ENCODE peak calls at places on chromosomes 5 and 9, in seven cellular contexts. S is OCI-LY7; C is colonic mucosa; P is CD4-positive, alpha-beta T cell; K is A549; R is CD4-positive, CD25-positive, alpha-beta regulatory T cell; H is hepatocyte. X is an unnamed sample.

GRCh38 chr5:66987949-66988838 is 208.4 kb downstream of the CD180 start:
- DNase-seq in S (peak), C (no peak), P (no peak), K (peak), R (peak), H (peak), X (no peak)

GRCh38 chr9:16257604-16258003 is 612.9 kb downstream of the BNC2 start:
- DNase-seq in S (no peak), C (no peak), P (no peak), K (no peak), R (no peak), H (no peak), X (no peak)

GRCh38 chr9:116174347-116174746 is 20.8 kb downstream of the PAPPA start:
- DNase-seq in S (no peak), C (no peak), P (no peak), K (no peak), R (no peak), H (peak), X (no peak)

GRCh38 chr9:110918316-110919054 is 119.8 kb downstream of the LPAR1 start:
- DNase-seq in S (no peak), C (no peak), P (no peak), K (no peak), R (no peak), H (no peak), X (no peak)

GRCh38 chr5:32100230-32100629 is 73.9 kb downstream of the GOLPH3 start:
- DNase-seq in S (no peak), C (no peak), P (no peak), K (no peak), R (no peak), H (peak), X (no peak)

GRCh38 chr9:110048976-110049698 is 158.8 kb downstream of the C9orf152 start:
- DNase-seq in S (peak), C (peak), P (no peak), K (peak), R (peak), H (peak), X (no peak)

GRCh38 chr5:176529824-176530195 is 7.4 kb downstream of the RNF44 start:
- DNase-seq in S (peak), C (no peak), P (no peak), K (no peak), R (peak), H (no peak), X (peak)

GRCh38 chr5:94715843-94716242 is 97.4 kb downstream of the SLF1 start:
- DNase-seq in S (no peak), C (no peak), P (no peak), K (no peak), R (no peak), H (no peak), X (no peak)

GRCh38 chr5:144710620-144711019 is 539.9 kb downstream of the KCTD16 start:
- DNase-seq in S (peak), C (no peak), P (no peak), K (no peak), R (no peak), H (no peak), X (no peak)

GRCh38 chr9:95874303-95874988 is 1.0 kb upstream of the ERCC6L2 start:
- DNase-seq in S (no peak), C (peak), P (no peak), K (no peak), R (no peak), H (no peak), X (no peak)

GRCh38 chr9:82581516-82581915 is 481.4 kb downstream of the RASEF start:
- DNase-seq in S (no peak), C (no peak), P (no peak), K (no peak), R (no peak), H (no peak), X (no peak)

GRCh38 chr9:121566401-121567141 is 66.9 kb upstream of the GGTA1 start:
- DNase-seq in S (no peak), C (no peak), P (no peak), K (no peak), R (no peak), H (no peak), X (no peak)

GRCh38 chr5:114361724-114362196 is at the start of gene KCNN2:
- DNase-seq in S (no peak), C (peak), P (no peak), K (peak), R (no peak), H (peak), X (peak)

GRCh38 chr9:127805620-127806019 is 2.9 kb downstream of the FPGS start:
- DNase-seq in S (peak), C (peak), P (no peak), K (peak), R (no peak), H (peak), X (peak)

GRCh38 chr9:125240649-125240999 is 519 bp downstream of the HSPA5 start:
- DNase-seq in S (peak), C (peak), P (peak), K (no peak), R (no peak), H (no peak), X (peak)

GRCh38 chr5:17330386-17330785 is 113.0 kb downstream of the BASP1 start:
- DNase-seq in S (no peak), C (no peak), P (no peak), K (no peak), R (no peak), H (no peak), X (no peak)

GRCh38 chr5:61790678-61791077 is 458.6 kb downstream of the ZSWIM6 start:
- DNase-seq in S (no peak), C (peak), P (no peak), K (no peak), R (no peak), H (peak), X (no peak)

GRCh38 chr5:112264666-112265065 is 154.4 kb downstream of the EPB41L4A start:
- DNase-seq in S (no peak), C (no peak), P (no peak), K (no peak), R (no peak), H (no peak), X (no peak)

GRCh38 chr9:36738318-36738975 is 165.8 kb downstream of the MELK start:
- DNase-seq in S (no peak), C (no peak), P (no peak), K (peak), R (no peak), H (no peak), X (no peak)

GRCh38 chr5:40385544-40385943 is 294.2 kb upstream of the PTGER4 start:
- DNase-seq in S (no peak), C (no peak), P (no peak), K (no peak), R (no peak), H (no peak), X (peak)

GRCh38 chr5:21817668-21818419 is 1035.3 kb downstream of the CDH12 start:
- DNase-seq in S (peak), C (no peak), P (no peak), K (no peak), R (no peak), H (no peak), X (no peak)

GRCh38 chr5:134543820-134544692 is 18.6 kb downstream of the JADE2 start:
- DNase-seq in S (peak), C (no peak), P (no peak), K (no peak), R (no peak), H (no peak), X (peak)

GRCh38 chr9:131407717-131408195 is 13.9 kb downstream of the PRRC2B start:
- DNase-seq in S (no peak), C (no peak), P (no peak), K (no peak), R (no peak), H (no peak), X (peak)

GRCh38 chr5:132557425-132557805 is 638 bp downstream of the RAD50 start:
- DNase-seq in S (peak), C (peak), P (peak), K (peak), R (no peak), H (peak), X (peak)

GRCh38 chr5:124725040-124725434 is 21.4 kb downstream of the ZNF608 start:
- DNase-seq in S (peak), C (no peak), P (no peak), K (no peak), R (no peak), H (no peak), X (no peak)

GRCh38 chr5:3218096-3218495 is 377.5 kb upstream of the IRX1 start:
- DNase-seq in S (no peak), C (peak), P (no peak), K (no peak), R (no peak), H (no peak), X (no peak)

GRCh38 chr5:132489871-132490483 is 596 bp downstream of the IRF1 start:
- DNase-seq in S (peak), C (peak), P (no peak), K (peak), R (no peak), H (peak), X (no peak)

GRCh38 chr5:174692982-174693422 is 31.4 kb upstream of the MSX2 start:
- DNase-seq in S (no peak), C (peak), P (no peak), K (no peak), R (no peak), H (peak), X (no peak)

GRCh38 chr5:95931118-95931833 is 30.4 kb downstream of the ELL2 start:
- DNase-seq in S (no peak), C (no peak), P (no peak), K (no peak), R (no peak), H (no peak), X (no peak)

GRCh38 chr5:151678146-151678545 is 8.6 kb downstream of the SPARC start:
- DNase-seq in S (no peak), C (no peak), P (no peak), K (no peak), R (no peak), H (no peak), X (no peak)
- H3K27ac ChIP-seq in S (no peak), C (peak), P (no peak), K (no peak), R (no peak), H (peak), X (no peak)

GRCh38 chr9:92739346-92740014 is 25.2 kb downstream of the BICD2 start:
- DNase-seq in S (no peak), C (no peak), P (no peak), K (no peak), R (no peak), H (no peak), X (peak)

GRCh38 chr9:92738661-92739081 is 26.0 kb downstream of the BICD2 start:
- DNase-seq in S (no peak), C (no peak), P (no peak), K (no peak), R (no peak), H (no peak), X (no peak)

GRCh38 chr9:92740446-92740961 is 24.1 kb downstream of the BICD2 start:
- DNase-seq in S (no peak), C (no peak), P (no peak), K (no peak), R (no peak), H (no peak), X (no peak)

GRCh38 chr9:92740969-92741368 is 23.7 kb downstream of the BICD2 start:
- DNase-seq in S (no peak), C (no peak), P (no peak), K (no peak), R (no peak), H (no peak), X (no peak)

DNA sequence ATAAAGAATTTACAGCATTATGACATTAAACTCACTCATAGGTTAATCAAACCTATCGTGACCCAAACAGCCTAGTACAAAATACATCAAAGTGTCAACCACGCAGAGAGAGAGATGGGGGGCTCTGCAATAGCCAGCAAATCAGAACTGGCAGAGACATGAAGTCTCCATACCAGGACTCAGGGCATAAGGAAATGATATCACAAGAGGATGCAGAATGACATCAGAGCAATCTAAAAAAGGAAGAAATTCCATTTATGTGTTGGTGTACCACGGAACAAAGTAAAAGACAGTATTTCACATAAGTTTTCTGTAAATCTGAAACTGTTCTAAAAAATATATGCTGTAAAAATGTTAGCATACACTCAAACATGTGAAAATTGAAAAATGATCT is 24.6 kb downstream of the BICD2 start:
- DNase-seq in S (no peak), C (no peak), P (no peak), K (no peak), R (no peak), H (no peak), X (no peak)
- H3K27ac ChIP-seq in S (peak), C (no peak), P (no peak), K (no peak), R (no peak), H (no peak), X (peak)

DNA sequence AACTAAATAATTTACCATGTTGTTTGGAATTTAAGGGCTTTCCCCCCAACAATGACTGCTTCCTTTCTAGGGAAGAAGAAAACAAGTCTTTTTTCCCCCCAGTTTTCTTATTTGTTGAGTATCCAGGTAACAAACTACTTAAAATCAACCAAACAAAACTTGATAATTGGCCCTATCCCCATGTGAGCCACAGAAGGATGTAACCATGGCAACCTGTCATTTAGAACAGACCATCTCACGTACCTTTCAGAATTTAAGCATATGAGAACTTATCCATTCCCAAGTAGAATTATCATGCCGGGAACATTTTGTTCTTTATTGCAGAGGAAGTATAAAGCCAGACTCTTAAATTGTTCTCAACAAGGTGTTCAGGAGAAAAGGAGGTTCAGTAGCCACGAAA is 392.3 kb downstream of the CETN3 start:
- DNase-seq in S (no peak), C (no peak), P (no peak), K (no peak), R (no peak), H (no peak), X (no peak)
- H3K27ac ChIP-seq in S (no peak), C (no peak), P (no peak), K (no peak), R (no peak), H (no peak), X (no peak)

DNA sequence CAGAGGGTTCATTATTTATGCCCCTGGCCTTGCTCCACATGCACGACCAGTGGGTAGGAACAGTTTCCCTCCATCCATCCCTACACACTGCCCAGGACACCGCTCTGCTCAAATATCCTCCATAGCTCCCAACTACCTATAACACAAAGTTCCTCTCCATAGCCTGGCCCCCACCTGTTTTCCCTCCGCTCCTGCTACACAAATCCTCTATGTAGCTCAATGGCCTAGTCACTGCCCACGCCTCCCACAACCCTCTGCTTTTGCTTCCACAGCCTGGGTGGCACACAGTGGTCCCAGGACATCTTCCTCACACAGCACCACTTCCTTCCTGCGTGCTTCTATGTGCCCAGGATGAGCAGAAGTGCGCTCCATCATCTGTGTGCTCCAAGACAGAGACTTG is 20.4 kb downstream of the REXO4 start:
- DNase-seq in S (no peak), C (no peak), P (no peak), K (no peak), R (no peak), H (no peak), X (no peak)
- H3K27ac ChIP-seq in S (no peak), C (no peak), P (no peak), K (no peak), R (no peak), H (no peak), X (no peak)

GRCh38 chr5:151480859-151481258 is 33.5 kb downstream of the SLC36A1 start:
- DNase-seq in S (no peak), C (no peak), P (no peak), K (no peak), R (no peak), H (no peak), X (peak)
- H3K27ac ChIP-seq in S (no peak), C (no peak), P (no peak), K (no peak), R (no peak), H (peak), X (peak)

GRCh38 chr5:35159370-35159742 is 70.9 kb downstream of the PRLR start:
- DNase-seq in S (no peak), C (no peak), P (no peak), K (no peak), R (no peak), H (peak), X (no peak)
- H3K27ac ChIP-seq in S (no peak), C (no peak), P (no peak), K (no peak), R (no peak), H (peak), X (no peak)